ENCODE peak calls at places on chromosomes 16 and 17, in five cellular contexts. One of them, this sample, is unnamed.

GRCh38 chr17:76997981-76998531 is 129.9 kb downstream of the MGAT5B start:
- DNase-seq in H1: no peak
- DNase-seq in HepG2: no peak
- DNase-seq in GM12878: peak
- DNase-seq in K562: no peak
- DNase-seq in this sample: peak

GRCh38 chr16:11225677-11226549 is 30.1 kb downstream of the SOCS1 start:
- DNase-seq in GM12878: no peak
- DNase-seq in K562: no peak
- DNase-seq in H1: no peak
- DNase-seq in HepG2: no peak
- DNase-seq in this sample: no peak

GRCh38 chr17:29561541-29562517 is 5.0 kb downstream of the ABHD15 start:
- DNase-seq in GM12878: no peak
- DNase-seq in K562: no peak
- DNase-seq in H1: no peak
- DNase-seq in HepG2: no peak
- DNase-seq in this sample: no peak

GRCh38 chr17:29116652-29117439 is 63.4 kb downstream of the MYO18A start:
- DNase-seq in H1: peak
- DNase-seq in K562: peak
- DNase-seq in HepG2: peak
- DNase-seq in GM12878: peak
- DNase-seq in this sample: peak

GRCh38 chr16:939311-939710 is 31.5 kb downstream of the LMF1 start:
- DNase-seq in GM12878: no peak
- DNase-seq in HepG2: no peak
- DNase-seq in H1: no peak
- DNase-seq in K562: no peak
- DNase-seq in this sample: no peak

GRCh38 chr17:7745748-7746470 is 28.4 kb downstream of the DNAH2 start:
- DNase-seq in GM12878: no peak
- DNase-seq in H1: no peak
- DNase-seq in K562: no peak
- DNase-seq in HepG2: peak
- DNase-seq in this sample: no peak

GRCh38 chr16:24178496-24178895 is 77.6 kb upstream of the CACNG3 start:
- DNase-seq in HepG2: no peak
- DNase-seq in H1: peak
- DNase-seq in GM12878: no peak
- DNase-seq in K562: peak
- DNase-seq in this sample: no peak

GRCh38 chr16:80092686-80093085 is 448.1 kb upstream of the DYNLRB2 start:
- DNase-seq in H1: no peak
- DNase-seq in GM12878: no peak
- DNase-seq in HepG2: no peak
- DNase-seq in K562: no peak
- DNase-seq in this sample: no peak

GRCh38 chr17:44581868-44582267 is 24.6 kb downstream of the FZD2 start:
- DNase-seq in GM12878: no peak
- DNase-seq in HepG2: no peak
- DNase-seq in K562: no peak
- DNase-seq in H1: no peak
- DNase-seq in this sample: peak

GRCh38 chr16:57152096-57153093 is 33.4 kb downstream of the PSME3IP1 start:
- DNase-seq in H1: no peak
- DNase-seq in HepG2: peak
- DNase-seq in K562: no peak
- DNase-seq in GM12878: no peak
- DNase-seq in this sample: no peak

GRCh38 chr16:14473488-14473887 is 156.6 kb downstream of the PARN start:
- DNase-seq in GM12878: no peak
- DNase-seq in HepG2: peak
- DNase-seq in K562: no peak
- DNase-seq in H1: no peak
- DNase-seq in this sample: no peak

GRCh38 chr17:63973930-63974593 is 1.3 kb upstream of the SCN4A start:
- DNase-seq in K562: no peak
- DNase-seq in HepG2: no peak
- DNase-seq in H1: no peak
- DNase-seq in GM12878: no peak
- DNase-seq in this sample: no peak

GRCh38 chr17:77709594-77709993 is 248.9 kb upstream of the TNRC6C start:
- DNase-seq in H1: peak
- DNase-seq in HepG2: no peak
- DNase-seq in GM12878: no peak
- DNase-seq in K562: no peak
- DNase-seq in this sample: no peak

GRCh38 chr16:27179500-27180072 is 23.7 kb upstream of the KDM8 start:
- DNase-seq in GM12878: peak
- DNase-seq in H1: peak
- DNase-seq in HepG2: peak
- DNase-seq in K562: peak
- DNase-seq in this sample: peak

GRCh38 chr16:4847774-4848587 is 700 bp downstream of the UBN1 start:
- DNase-seq in K562: peak
- DNase-seq in HepG2: peak
- DNase-seq in GM12878: no peak
- DNase-seq in H1: no peak
- DNase-seq in this sample: peak

GRCh38 chr16:745739-746138 is 4.9 kb upstream of the CIAO3 start:
- DNase-seq in GM12878: no peak
- DNase-seq in K562: peak
- DNase-seq in HepG2: no peak
- DNase-seq in H1: peak
- DNase-seq in this sample: peak

GRCh38 chr17:64095144-64095882 is 34.6 kb downstream of the ERN1 start:
- DNase-seq in GM12878: no peak
- DNase-seq in HepG2: no peak
- DNase-seq in H1: no peak
- DNase-seq in K562: no peak
- DNase-seq in this sample: no peak

GRCh38 chr16:49620158-49620867 is 235.6 kb downstream of the ZNF423 start:
- DNase-seq in K562: peak
- DNase-seq in H1: no peak
- DNase-seq in GM12878: no peak
- DNase-seq in HepG2: peak
- DNase-seq in this sample: peak

GRCh38 chr16:25038239-25038954 is 23.2 kb upstream of the ARHGAP17 start:
- DNase-seq in K562: no peak
- DNase-seq in H1: no peak
- DNase-seq in HepG2: no peak
- DNase-seq in GM12878: no peak
- DNase-seq in this sample: no peak

GRCh38 chr17:5545051-5545987 is 39.0 kb downstream of the NLRP1 start:
- DNase-seq in K562: no peak
- DNase-seq in H1: no peak
- DNase-seq in GM12878: no peak
- DNase-seq in HepG2: no peak
- DNase-seq in this sample: no peak

GRCh38 chr16:22424161-22424937 is 49.9 kb upstream of the CDR2 start:
- DNase-seq in H1: peak
- DNase-seq in HepG2: no peak
- DNase-seq in GM12878: no peak
- DNase-seq in K562: no peak
- DNase-seq in this sample: no peak

GRCh38 chr17:80991645-80992076 is at the start of gene CHMP6:
- DNase-seq in GM12878: no peak
- DNase-seq in HepG2: peak
- DNase-seq in K562: peak
- DNase-seq in H1: peak
- DNase-seq in this sample: peak

GRCh38 chr17:46790216-46790615 is 28.3 kb downstream of the WNT3 start:
- DNase-seq in K562: no peak
- DNase-seq in H1: no peak
- DNase-seq in GM12878: no peak
- DNase-seq in HepG2: no peak
- DNase-seq in this sample: no peak

GRCh38 chr16:11006666-11007065 is 62.3 kb downstream of the CLEC16A start:
- DNase-seq in HepG2: no peak
- DNase-seq in GM12878: no peak
- DNase-seq in H1: no peak
- DNase-seq in K562: no peak
- DNase-seq in this sample: no peak

GRCh38 chr16:84239186-84239790 is 524 bp downstream of the KCNG4 start:
- DNase-seq in H1: no peak
- DNase-seq in GM12878: no peak
- DNase-seq in K562: no peak
- DNase-seq in HepG2: no peak
- DNase-seq in this sample: no peak

GRCh38 chr16:88341551-88342290 is 41.0 kb upstream of the ZNF469 start:
- DNase-seq in K562: no peak
- DNase-seq in H1: no peak
- DNase-seq in HepG2: no peak
- DNase-seq in GM12878: no peak
- DNase-seq in this sample: no peak

GRCh38 chr16:11674818-11675560 is 6.7 kb downstream of the SNN start:
- DNase-seq in HepG2: no peak
- DNase-seq in H1: no peak
- DNase-seq in K562: no peak
- DNase-seq in GM12878: no peak
- DNase-seq in this sample: no peak

GRCh38 chr17:79138826-79139225 is 64.2 kb downstream of the ENGASE start:
- DNase-seq in GM12878: no peak
- DNase-seq in H1: no peak
- DNase-seq in HepG2: no peak
- DNase-seq in K562: no peak
- DNase-seq in this sample: no peak

GRCh38 chr17:76088041-76088867 is 9.3 kb downstream of the ZACN start:
- DNase-seq in GM12878: no peak
- DNase-seq in K562: no peak
- DNase-seq in HepG2: no peak
- DNase-seq in H1: peak
- DNase-seq in this sample: peak

GRCh38 chr16:66996324-66996982 is 8.1 kb downstream of the CES4A start:
- DNase-seq in HepG2: peak
- DNase-seq in K562: no peak
- DNase-seq in GM12878: no peak
- DNase-seq in H1: no peak
- DNase-seq in this sample: no peak

GRCh38 chr16:11094075-11094593 is 149.8 kb downstream of the CLEC16A start:
- DNase-seq in H1: no peak
- DNase-seq in K562: peak
- DNase-seq in GM12878: peak
- DNase-seq in HepG2: no peak
- DNase-seq in this sample: no peak

GRCh38 chr17:82194765-82195164 is 17.9 kb downstream of the CCDC57 start:
- DNase-seq in GM12878: no peak
- DNase-seq in K562: no peak
- DNase-seq in H1: no peak
- DNase-seq in HepG2: no peak
- DNase-seq in this sample: peak
- H3K4me3 ChIP-seq in GM12878: no peak
- H3K4me3 ChIP-seq in K562: no peak
- H3K4me3 ChIP-seq in H1: no peak
- H3K4me3 ChIP-seq in HepG2: no peak
- H3K4me3 ChIP-seq in this sample: no peak

GRCh38 chr17:48722924-48723554 is at the start of gene PRAC2:
- DNase-seq in HepG2: no peak
- DNase-seq in H1: peak
- DNase-seq in K562: no peak
- DNase-seq in GM12878: no peak
- DNase-seq in this sample: no peak
- TF ChIP-seq TAF1 in HepG2: no peak
- TF ChIP-seq TAF1 in H1: no peak
- TF ChIP-seq TAF1 in K562: no peak
- TF ChIP-seq TAF1 in GM12878: no peak
- TF ChIP-seq TAF1 in this sample: no peak

GRCh38 chr17:288802-289356 is 63.7 kb downstream of the RPH3AL start:
- DNase-seq in GM12878: no peak
- DNase-seq in HepG2: no peak
- DNase-seq in K562: no peak
- DNase-seq in H1: peak
- DNase-seq in this sample: no peak
- TF ChIP-seq RFX5 in GM12878: no peak
- TF ChIP-seq RFX5 in HepG2: no peak
- TF ChIP-seq RFX5 in K562: no peak
- TF ChIP-seq RFX5 in H1: no peak
- TF ChIP-seq RFX5 in this sample: no peak

GRCh38 chr17:2397247-2398171 is 3.4 kb downstream of the MNT start:
- DNase-seq in H1: no peak
- DNase-seq in GM12878: no peak
- DNase-seq in K562: no peak
- DNase-seq in HepG2: no peak
- DNase-seq in this sample: no peak
- H3K4me3 ChIP-seq in H1: no peak
- H3K4me3 ChIP-seq in GM12878: peak
- H3K4me3 ChIP-seq in K562: peak
- H3K4me3 ChIP-seq in HepG2: peak
- H3K4me3 ChIP-seq in this sample: peak

GRCh38 chr17:50221500-50222480 is 20.4 kb upstream of the COL1A1 start:
- DNase-seq in K562: no peak
- DNase-seq in HepG2: no peak
- DNase-seq in GM12878: no peak
- DNase-seq in H1: no peak
- DNase-seq in this sample: no peak
- TF ChIP-seq TAF1 in K562: no peak
- TF ChIP-seq TAF1 in HepG2: no peak
- TF ChIP-seq TAF1 in GM12878: no peak
- TF ChIP-seq TAF1 in H1: no peak
- TF ChIP-seq TAF1 in this sample: no peak